ENCODE peak calls at places on chromosomes 12 and 14, in five cellular contexts. One of them, this sample, is unnamed.

GRCh38 chr12:125068391-125068790 is 3.2 kb downstream of the AACS start:
- DNase-seq in NT2/D1: no peak
- DNase-seq in HepG2: no peak
- DNase-seq in H1: no peak
- DNase-seq in GM12878: no peak
- DNase-seq in this sample: no peak

GRCh38 chr14:91997492-91997891 is 42.4 kb downstream of the TRIP11 start:
- DNase-seq in NT2/D1: no peak
- DNase-seq in HepG2: no peak
- DNase-seq in H1: no peak
- DNase-seq in GM12878: no peak
- DNase-seq in this sample: no peak

GRCh38 chr12:29004066-29004935 is 144.8 kb upstream of the FAR2 start:
- DNase-seq in NT2/D1: no peak
- DNase-seq in HepG2: no peak
- DNase-seq in H1: no peak
- DNase-seq in GM12878: no peak
- DNase-seq in this sample: no peak

GRCh38 chr12:93198086-93198485 is 179.6 kb upstream of the NUDT4 start:
- DNase-seq in NT2/D1: no peak
- DNase-seq in HepG2: peak
- DNase-seq in H1: no peak
- DNase-seq in GM12878: no peak
- DNase-seq in this sample: no peak

GRCh38 chr12:93802698-93803097 is 125.5 kb downstream of the CRADD start:
- DNase-seq in NT2/D1: no peak
- DNase-seq in HepG2: no peak
- DNase-seq in H1: no peak
- DNase-seq in GM12878: no peak
- DNase-seq in this sample: no peak

GRCh38 chr12:112166051-112167015 is 41.0 kb downstream of the TRAFD1 start:
- DNase-seq in NT2/D1: no peak
- DNase-seq in HepG2: no peak
- DNase-seq in H1: no peak
- DNase-seq in GM12878: no peak
- DNase-seq in this sample: no peak

GRCh38 chr12:79547735-79548347 is 142.9 kb downstream of the PAWR start:
- DNase-seq in NT2/D1: peak
- DNase-seq in HepG2: peak
- DNase-seq in H1: no peak
- DNase-seq in GM12878: peak
- DNase-seq in this sample: peak

GRCh38 chr14:54763761-54764160 is 138.9 kb downstream of the GCH1 start:
- DNase-seq in NT2/D1: no peak
- DNase-seq in HepG2: no peak
- DNase-seq in H1: no peak
- DNase-seq in GM12878: no peak
- DNase-seq in this sample: no peak

GRCh38 chr12:8712572-8712971 is 14.8 kb downstream of the RIMKLB start:
- DNase-seq in NT2/D1: no peak
- DNase-seq in HepG2: no peak
- DNase-seq in H1: no peak
- DNase-seq in GM12878: no peak
- DNase-seq in this sample: no peak

GRCh38 chr12:108649126-108649525 is 15.4 kb upstream of the SELPLG start:
- DNase-seq in NT2/D1: no peak
- DNase-seq in HepG2: no peak
- DNase-seq in H1: no peak
- DNase-seq in GM12878: no peak
- DNase-seq in this sample: no peak

GRCh38 chr12:10829994-10830393 is 3.8 kb upstream of the TAS2R10 start:
- DNase-seq in NT2/D1: no peak
- DNase-seq in HepG2: peak
- DNase-seq in H1: no peak
- DNase-seq in GM12878: no peak
- DNase-seq in this sample: no peak

GRCh38 chr12:122880668-122881067 is 15.3 kb downstream of the VPS37B start:
- DNase-seq in NT2/D1: no peak
- DNase-seq in HepG2: peak
- DNase-seq in H1: no peak
- DNase-seq in GM12878: no peak
- DNase-seq in this sample: peak

GRCh38 chr12:69023840-69024239 is 90.9 kb upstream of the CPM start:
- DNase-seq in NT2/D1: no peak
- DNase-seq in HepG2: no peak
- DNase-seq in H1: no peak
- DNase-seq in GM12878: no peak
- DNase-seq in this sample: no peak

GRCh38 chr12:31018106-31018890 is 55.4 kb upstream of the DDX11 start:
- DNase-seq in NT2/D1: no peak
- DNase-seq in HepG2: no peak
- DNase-seq in H1: no peak
- DNase-seq in GM12878: no peak
- DNase-seq in this sample: no peak

GRCh38 chr12:89098390-89099102 is 253.8 kb downstream of the DUSP6 start:
- DNase-seq in NT2/D1: no peak
- DNase-seq in HepG2: no peak
- DNase-seq in H1: peak
- DNase-seq in GM12878: no peak
- DNase-seq in this sample: no peak

GRCh38 chr12:84701966-84702365 is 210.6 kb downstream of the SLC6A15 start:
- DNase-seq in NT2/D1: no peak
- DNase-seq in HepG2: no peak
- DNase-seq in H1: no peak
- DNase-seq in GM12878: no peak
- DNase-seq in this sample: no peak

GRCh38 chr14:89360277-89360676 is 56.8 kb downstream of the FOXN3 start:
- DNase-seq in NT2/D1: no peak
- DNase-seq in HepG2: no peak
- DNase-seq in H1: peak
- DNase-seq in GM12878: no peak
- DNase-seq in this sample: no peak

GRCh38 chr12:19546611-19547162 is 107.4 kb downstream of the AEBP2 start:
- DNase-seq in NT2/D1: no peak
- DNase-seq in HepG2: no peak
- DNase-seq in H1: no peak
- DNase-seq in GM12878: no peak
- DNase-seq in this sample: no peak

GRCh38 chr12:76927170-76927784 is 48.5 kb upstream of the CSRP2 start:
- DNase-seq in NT2/D1: no peak
- DNase-seq in HepG2: peak
- DNase-seq in H1: peak
- DNase-seq in GM12878: no peak
- DNase-seq in this sample: peak

GRCh38 chr12:53060721-53061276 is 10.9 kb downstream of the TNS2 start:
- DNase-seq in NT2/D1: no peak
- DNase-seq in HepG2: no peak
- DNase-seq in H1: no peak
- DNase-seq in GM12878: no peak
- DNase-seq in this sample: no peak

GRCh38 chr12:109357032-109357431 is 9.3 kb downstream of the MYO1H start:
- DNase-seq in NT2/D1: no peak
- DNase-seq in HepG2: no peak
- DNase-seq in H1: no peak
- DNase-seq in GM12878: no peak
- DNase-seq in this sample: no peak

GRCh38 chr12:65055874-65056273 is 65.2 kb downstream of the WIF1 start:
- DNase-seq in NT2/D1: peak
- DNase-seq in HepG2: no peak
- DNase-seq in H1: no peak
- DNase-seq in GM12878: no peak
- DNase-seq in this sample: no peak

DNA sequence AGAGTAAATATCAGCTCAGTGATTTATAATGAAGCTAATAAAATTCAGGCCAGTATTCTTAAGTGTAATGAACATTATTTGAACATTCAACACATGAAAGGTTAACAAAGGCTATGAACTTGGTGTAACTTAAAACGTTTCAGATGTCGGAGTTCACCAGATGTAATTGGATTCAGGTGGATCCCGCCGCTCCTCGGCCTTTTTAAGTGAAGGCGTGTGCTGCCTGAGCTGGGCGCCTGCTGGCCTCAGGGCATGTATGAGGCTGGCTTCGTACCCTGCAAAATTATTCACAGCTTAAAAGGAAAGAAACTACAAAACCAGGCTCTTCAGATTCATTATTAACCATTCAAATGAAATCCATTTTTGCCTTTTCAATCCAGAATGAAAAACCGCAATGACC is 69.9 kb downstream of the WIF1 start:
- DNase-seq in NT2/D1: no peak
- DNase-seq in HepG2: no peak
- DNase-seq in H1: no peak
- DNase-seq in GM12878: no peak
- DNase-seq in this sample: no peak
- TF ChIP-seq SUZ12 in NT2/D1: no peak
- TF ChIP-seq SUZ12 in HepG2: no peak
- TF ChIP-seq SUZ12 in H1: no peak
- TF ChIP-seq SUZ12 in GM12878: no peak
- TF ChIP-seq SUZ12 in this sample: no peak

GRCh38 chr12:70227911-70228310 is 15.3 kb upstream of the CNOT2 start:
- DNase-seq in NT2/D1: no peak
- DNase-seq in HepG2: no peak
- DNase-seq in H1: no peak
- DNase-seq in GM12878: no peak
- DNase-seq in this sample: no peak

GRCh38 chr12:70236990-70237389 is 6.2 kb upstream of the CNOT2 start:
- DNase-seq in NT2/D1: peak
- DNase-seq in HepG2: no peak
- DNase-seq in H1: no peak
- DNase-seq in GM12878: no peak
- DNase-seq in this sample: no peak

GRCh38 chr12:70230934-70231606 is 12.2 kb upstream of the CNOT2 start:
- DNase-seq in NT2/D1: no peak
- DNase-seq in HepG2: no peak
- DNase-seq in H1: no peak
- DNase-seq in GM12878: no peak
- DNase-seq in this sample: no peak
- TF ChIP-seq SUZ12 in NT2/D1: no peak
- TF ChIP-seq SUZ12 in HepG2: no peak
- TF ChIP-seq SUZ12 in H1: no peak
- TF ChIP-seq SUZ12 in GM12878: no peak
- TF ChIP-seq SUZ12 in this sample: no peak

GRCh38 chr12:50659690-50660424 is 104.0 kb upstream of the ATF1 start:
- DNase-seq in NT2/D1: no peak
- DNase-seq in HepG2: no peak
- DNase-seq in H1: no peak
- DNase-seq in GM12878: no peak
- DNase-seq in this sample: no peak
- TF ChIP-seq SUZ12 in NT2/D1: no peak
- TF ChIP-seq SUZ12 in HepG2: no peak
- TF ChIP-seq SUZ12 in H1: no peak
- TF ChIP-seq SUZ12 in GM12878: no peak
- TF ChIP-seq SUZ12 in this sample: no peak

DNA sequence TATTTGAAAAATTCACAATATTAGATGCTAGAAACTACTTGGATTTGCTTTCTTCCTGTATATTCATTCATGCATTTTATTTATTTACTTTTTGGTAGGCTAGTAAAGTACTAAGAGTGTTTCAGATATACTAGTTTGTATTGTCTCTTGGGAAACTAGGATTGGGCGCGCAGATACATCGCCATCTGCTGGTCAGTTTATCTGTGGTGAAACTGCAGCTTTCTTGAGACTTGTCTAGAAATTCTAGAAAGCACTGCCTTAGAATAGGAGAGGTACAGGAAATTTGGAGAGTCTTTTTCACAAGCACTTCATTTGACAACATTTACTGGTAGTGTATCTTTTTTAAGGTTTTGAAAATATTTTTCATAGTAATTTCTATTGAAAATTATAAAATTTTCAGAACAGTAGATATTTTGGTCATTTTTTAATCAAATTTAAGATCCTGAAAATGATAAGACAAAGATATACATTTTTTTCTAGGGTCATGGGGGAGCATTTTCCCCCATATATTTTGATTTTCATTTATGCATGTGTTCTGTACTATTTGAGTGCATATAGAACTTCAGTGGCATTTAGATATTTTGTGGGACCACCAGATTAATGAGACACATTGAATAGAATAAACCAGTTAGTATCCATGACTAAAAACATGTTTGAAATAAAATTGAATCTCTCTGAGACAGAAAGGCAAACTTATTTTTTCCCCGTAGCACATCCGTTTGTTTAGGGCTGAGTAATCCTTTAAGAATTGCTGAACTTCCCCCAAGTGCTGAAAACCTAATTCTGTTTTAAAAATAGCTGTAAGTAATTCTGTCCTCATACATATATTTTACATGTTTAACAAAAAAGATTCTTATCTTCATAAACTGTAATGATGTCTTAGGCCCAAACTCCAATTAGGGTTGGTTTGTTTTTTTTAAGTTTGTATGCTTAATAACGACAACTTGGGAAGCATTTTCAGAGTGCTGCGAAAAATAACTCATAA is 44.5 kb downstream of the SLC38A6 start:
- DNase-seq in NT2/D1: peak
- DNase-seq in HepG2: peak
- DNase-seq in H1: no peak
- DNase-seq in GM12878: no peak
- DNase-seq in this sample: peak
- TF ChIP-seq SUZ12 in NT2/D1: no peak
- TF ChIP-seq SUZ12 in HepG2: no peak
- TF ChIP-seq SUZ12 in H1: no peak
- TF ChIP-seq SUZ12 in GM12878: no peak
- TF ChIP-seq SUZ12 in this sample: no peak

This sample was measured in HEK293T.